ENCODE peak calls at places on chromosomes 1 and 21, in eight cellular contexts. P is globus pallidus, V is RPMI7951, A is dorsolateral prefrontal cortex, B is amygdala, Q is left kidney, O is hypothalamus, D is AG08396. W is an unnamed sample.

GRCh38 chr1:118949317-118949716 is 38.8 kb downstream of the TBX15 start:
- DNase-seq in O (no peak), D (no peak), P (no peak), A (no peak), Q (peak; percentile 32), B (no peak), V (peak; percentile 28), W (no peak)

GRCh38 chr1:47758341-47759237 is 238.6 kb downstream of the TRABD2B start:
- DNase-seq in O (no peak), P (no peak), Q (peak; percentile 33), V (no peak), D (no peak), A (no peak), B (no peak), W (peak; percentile 38)

GRCh38 chr1:9721606-9722377 is 70.3 kb downstream of the PIK3CD start:
- DNase-seq in O (no peak), B (no peak), Q (peak; percentile 76), A (no peak), P (no peak), D (peak; percentile 55), V (no peak), W (no peak)

GRCh38 chr1:31410871-31411270 is 2.1 kb upstream of the SERINC2 start:
- DNase-seq in Q (no peak), B (no peak), A (no peak), V (peak; percentile 53), D (peak; percentile 56), P (no peak), O (no peak), W (no peak)

GRCh38 chr21:21163904-21164303 is 165.7 kb downstream of the NCAM2 start:
- DNase-seq in A (no peak), D (peak; percentile 48), Q (peak; percentile 81), O (no peak), P (peak; percentile 58), B (no peak), V (peak; percentile 58), W (no peak)

GRCh38 chr1:55931272-55931940 is 648.0 kb downstream of the PLPP3 start:
- DNase-seq in O (no peak), D (no peak), A (no peak), P (no peak), Q (no peak), V (peak; percentile 32), B (no peak), W (no peak)

GRCh38 chr1:184950209-184950608 is 24.1 kb downstream of the NIBAN1 start:
- DNase-seq in P (no peak), D (no peak), A (no peak), V (no peak), O (no peak), Q (no peak), B (no peak), W (no peak)

GRCh38 chr1:9294910-9295636 is 2.4 kb downstream of the SPSB1 start:
- DNase-seq in A (no peak), D (no peak), P (peak; percentile 57), B (peak; percentile 28), Q (peak; percentile 67), O (no peak), V (peak; percentile 73), W (no peak)

GRCh38 chr1:58572691-58573090 is 4.4 kb downstream of the TACSTD2 start:
- DNase-seq in V (no peak), P (no peak), O (no peak), D (no peak), A (no peak), Q (peak; percentile 62), B (no peak), W (no peak)

GRCh38 chr1:32508751-32509140 is 30.5 kb upstream of the ZBTB8A start:
- DNase-seq in D (no peak), B (no peak), O (no peak), A (no peak), Q (no peak), V (peak; percentile 47), P (no peak), W (no peak)

GRCh38 chr21:31111093-31111492 is 72.8 kb upstream of the KRTAP19-8 start:
- DNase-seq in O (no peak), A (no peak), V (no peak), P (no peak), D (no peak), B (no peak), Q (no peak), W (no peak)

GRCh38 chr1:151946366-151946764 is 37.1 kb upstream of the THEM4 start:
- DNase-seq in O (no peak), V (no peak), D (no peak), B (no peak), Q (no peak), P (no peak), A (no peak), W (no peak)

GRCh38 chr21:41803316-41803715 is 36.5 kb upstream of the RIPK4 start:
- DNase-seq in B (no peak), O (no peak), P (no peak), Q (no peak), A (no peak), V (peak; percentile 92), D (no peak), W (no peak)

GRCh38 chr1:151144474-151145157 is 1.8 kb downstream of the SEMA6C start:
- DNase-seq in A (no peak), V (no peak), P (no peak), B (no peak), D (no peak), Q (no peak), O (no peak), W (no peak)

GRCh38 chr21:46097826-46098286 is at the start of gene COL6A2:
- DNase-seq in D (peak; percentile 91), Q (peak; percentile 88), A (no peak), V (peak; percentile 79), B (no peak), O (no peak), P (no peak), W (peak; percentile 15)

GRCh38 chr1:18950415-18951026 is 6.0 kb downstream of the IFFO2 start:
- DNase-seq in P (no peak), B (no peak), V (peak; percentile 64), D (no peak), Q (no peak), O (no peak), A (no peak), W (peak; percentile 66)

GRCh38 chr1:156970017-156970416 is 49.6 kb downstream of the LRRC71 start:
- DNase-seq in V (peak; percentile 4), P (no peak), D (no peak), A (no peak), O (no peak), Q (no peak), B (no peak), W (no peak)

GRCh38 chr1:84223751-84224432 is 77.6 kb upstream of the SAMD13 start:
- DNase-seq in O (no peak), P (no peak), B (no peak), D (no peak), A (no peak), V (no peak), Q (no peak), W (no peak)

GRCh38 chr1:203281851-203282661 is 23.3 kb upstream of the BTG2 start:
- DNase-seq in A (no peak), V (no peak), O (no peak), B (no peak), P (no peak), Q (peak; percentile 88), D (no peak), W (no peak)

GRCh38 chr1:2791027-2791760 is 10.3 kb downstream of the TTC34 start:
- DNase-seq in P (no peak), A (no peak), Q (no peak), O (no peak), D (no peak), B (no peak), V (no peak), W (no peak)

GRCh38 chr1:21665711-21666571 is 3.2 kb downstream of the RAP1GAP start:
- DNase-seq in B (no peak), Q (no peak), V (no peak), P (no peak), O (no peak), D (peak; percentile 57), A (no peak), W (no peak)

GRCh38 chr1:97743129-97743528 is 177.7 kb downstream of the DPYD start:
- DNase-seq in P (no peak), Q (peak; percentile 14), V (no peak), A (no peak), B (no peak), O (no peak), D (no peak), W (no peak)

GRCh38 chr1:155472491-155472890 is 90.1 kb downstream of the ASH1L start:
- DNase-seq in A (no peak), O (no peak), B (no peak), Q (no peak), V (no peak), P (peak; percentile 55), D (no peak), W (no peak)

GRCh38 chr1:30437059-30437576 is 286.3 kb downstream of the MATN1 start:
- DNase-seq in A (no peak), V (no peak), Q (no peak), B (no peak), D (no peak), O (no peak), P (no peak), W (no peak)

GRCh38 chr21:25507522-25507921 is 99.8 kb downstream of the MRPL39 start:
- DNase-seq in B (no peak), P (no peak), V (no peak), A (no peak), Q (no peak), D (no peak), O (no peak), W (no peak)

GRCh38 chr1:219542828-219543518 is 69.9 kb downstream of the ZC3H11B start:
- DNase-seq in P (no peak), O (no peak), V (peak; percentile 62), Q (no peak), D (no peak), A (no peak), B (no peak), W (no peak)

GRCh38 chr1:91604632-91605031 is 104.0 kb downstream of the CDC7 start:
- DNase-seq in O (no peak), B (no peak), D (peak; percentile 30), V (no peak), Q (no peak), A (no peak), P (no peak), W (no peak)